ENCODE peak calls at places on chromosomes 4 and X, in nine cellular contexts. One of them, this sample, is unnamed. For H3K27me3, the result is how much of the 10 kb centered on the place peaks cover.

GRCh38 chrX:71859637-71860036 is 51.0 kb upstream of the NHSL2 start:
- DNase-seq in psoas muscle: no peak
- DNase-seq in heart right ventricle: no peak
- DNase-seq in transverse colon: no peak
- DNase-seq in lung: peak
- DNase-seq in GM12878: no peak
- DNase-seq in ovary: no peak
- DNase-seq in colonic mucosa: no peak
- DNase-seq in cardiac muscle cell: peak
- DNase-seq in this sample: no peak

GRCh38 chr4:148847544-148847943 is 405.3 kb upstream of the NR3C2 start:
- DNase-seq in psoas muscle: no peak
- DNase-seq in heart right ventricle: no peak
- DNase-seq in transverse colon: peak
- DNase-seq in lung: no peak
- DNase-seq in GM12878: no peak
- DNase-seq in ovary: no peak
- DNase-seq in colonic mucosa: peak
- DNase-seq in cardiac muscle cell: no peak
- DNase-seq in this sample: no peak

GRCh38 chr4:40546506-40546905 is 83.2 kb downstream of the RBM47 start:
- DNase-seq in psoas muscle: no peak
- DNase-seq in heart right ventricle: no peak
- DNase-seq in transverse colon: peak
- DNase-seq in lung: no peak
- DNase-seq in GM12878: no peak
- DNase-seq in ovary: no peak
- DNase-seq in colonic mucosa: peak
- DNase-seq in cardiac muscle cell: no peak
- DNase-seq in this sample: no peak

GRCh38 chrX:16665089-16665488 is 15.1 kb downstream of the S100G start:
- DNase-seq in psoas muscle: no peak
- DNase-seq in heart right ventricle: no peak
- DNase-seq in transverse colon: no peak
- DNase-seq in lung: no peak
- DNase-seq in GM12878: no peak
- DNase-seq in ovary: no peak
- DNase-seq in colonic mucosa: no peak
- DNase-seq in cardiac muscle cell: peak
- DNase-seq in this sample: no peak

GRCh38 chrX:46627044-46627443 is 53.5 kb downstream of the CHST7 start:
- DNase-seq in psoas muscle: no peak
- DNase-seq in heart right ventricle: no peak
- DNase-seq in transverse colon: no peak
- DNase-seq in lung: no peak
- DNase-seq in GM12878: no peak
- DNase-seq in ovary: peak
- DNase-seq in colonic mucosa: no peak
- DNase-seq in cardiac muscle cell: no peak
- DNase-seq in this sample: no peak

GRCh38 chrX:13128104-13128503 is 83.7 kb upstream of the FAM9C start:
- DNase-seq in psoas muscle: no peak
- DNase-seq in heart right ventricle: no peak
- DNase-seq in transverse colon: no peak
- DNase-seq in lung: no peak
- DNase-seq in GM12878: no peak
- DNase-seq in ovary: no peak
- DNase-seq in colonic mucosa: no peak
- DNase-seq in cardiac muscle cell: peak
- DNase-seq in this sample: no peak

GRCh38 chr4:159142985-159143384 is 40.1 kb downstream of the RAPGEF2 start:
- DNase-seq in psoas muscle: no peak
- DNase-seq in heart right ventricle: no peak
- DNase-seq in transverse colon: no peak
- DNase-seq in lung: no peak
- DNase-seq in GM12878: no peak
- DNase-seq in ovary: no peak
- DNase-seq in colonic mucosa: no peak
- DNase-seq in cardiac muscle cell: no peak
- DNase-seq in this sample: no peak

GRCh38 chr4:113445286-113445685 is 316.3 kb downstream of the CAMK2D start:
- DNase-seq in psoas muscle: peak
- DNase-seq in heart right ventricle: peak
- DNase-seq in transverse colon: peak
- DNase-seq in lung: peak
- DNase-seq in GM12878: no peak
- DNase-seq in ovary: peak
- DNase-seq in colonic mucosa: peak
- DNase-seq in cardiac muscle cell: peak
- DNase-seq in this sample: peak

GRCh38 chr4:121799208-121799823 is 1.8 kb upstream of the EXOSC9 start:
- DNase-seq in psoas muscle: no peak
- DNase-seq in heart right ventricle: no peak
- DNase-seq in transverse colon: no peak
- DNase-seq in lung: no peak
- DNase-seq in GM12878: no peak
- DNase-seq in ovary: no peak
- DNase-seq in colonic mucosa: no peak
- DNase-seq in cardiac muscle cell: no peak
- DNase-seq in this sample: no peak

GRCh38 chr4:44629280-44629866 is 22.1 kb downstream of the YIPF7 start:
- DNase-seq in psoas muscle: no peak
- DNase-seq in heart right ventricle: no peak
- DNase-seq in transverse colon: no peak
- DNase-seq in lung: no peak
- DNase-seq in GM12878: peak
- DNase-seq in ovary: no peak
- DNase-seq in colonic mucosa: peak
- DNase-seq in cardiac muscle cell: peak
- DNase-seq in this sample: no peak

GRCh38 chr4:114015444-114015899 is 36.0 kb upstream of the ARSJ start:
- DNase-seq in psoas muscle: no peak
- DNase-seq in heart right ventricle: no peak
- DNase-seq in transverse colon: no peak
- DNase-seq in lung: no peak
- DNase-seq in GM12878: no peak
- DNase-seq in ovary: no peak
- DNase-seq in colonic mucosa: no peak
- DNase-seq in cardiac muscle cell: peak
- DNase-seq in this sample: no peak

GRCh38 chrX:107571296-107571998 is 56.9 kb upstream of the PRPS1 start:
- DNase-seq in psoas muscle: peak
- DNase-seq in heart right ventricle: no peak
- DNase-seq in transverse colon: no peak
- DNase-seq in lung: no peak
- DNase-seq in GM12878: no peak
- DNase-seq in ovary: no peak
- DNase-seq in colonic mucosa: no peak
- DNase-seq in cardiac muscle cell: peak
- DNase-seq in this sample: no peak

GRCh38 chrX:77505227-77505626 is 58.0 kb downstream of the FGF16 start:
- DNase-seq in psoas muscle: no peak
- DNase-seq in heart right ventricle: no peak
- DNase-seq in transverse colon: no peak
- DNase-seq in lung: no peak
- DNase-seq in GM12878: no peak
- DNase-seq in ovary: no peak
- DNase-seq in colonic mucosa: no peak
- DNase-seq in cardiac muscle cell: peak
- DNase-seq in this sample: no peak

GRCh38 chr4:126890994-126891393 is 741.8 kb upstream of the INTU start:
- DNase-seq in psoas muscle: no peak
- DNase-seq in heart right ventricle: no peak
- DNase-seq in transverse colon: no peak
- DNase-seq in lung: no peak
- DNase-seq in GM12878: no peak
- DNase-seq in ovary: no peak
- DNase-seq in colonic mucosa: no peak
- DNase-seq in cardiac muscle cell: peak
- DNase-seq in this sample: no peak

GRCh38 chr4:105149771-105150170 is 3.1 kb downstream of the TET2 start:
- DNase-seq in psoas muscle: no peak
- DNase-seq in heart right ventricle: no peak
- DNase-seq in transverse colon: no peak
- DNase-seq in lung: no peak
- DNase-seq in GM12878: no peak
- DNase-seq in ovary: no peak
- DNase-seq in colonic mucosa: no peak
- DNase-seq in cardiac muscle cell: no peak
- DNase-seq in this sample: no peak

GRCh38 chr4:106268731-106269272 is 47.2 kb downstream of the TBCK start:
- DNase-seq in psoas muscle: no peak
- DNase-seq in heart right ventricle: no peak
- DNase-seq in transverse colon: no peak
- DNase-seq in lung: no peak
- DNase-seq in GM12878: no peak
- DNase-seq in ovary: no peak
- DNase-seq in colonic mucosa: no peak
- DNase-seq in cardiac muscle cell: peak
- DNase-seq in this sample: no peak

GRCh38 chrX:119391279-119391678 is 7.9 kb upstream of the SLC25A43 start:
- DNase-seq in psoas muscle: no peak
- DNase-seq in heart right ventricle: no peak
- DNase-seq in transverse colon: peak
- DNase-seq in lung: no peak
- DNase-seq in GM12878: no peak
- DNase-seq in ovary: no peak
- DNase-seq in colonic mucosa: peak
- DNase-seq in cardiac muscle cell: peak
- DNase-seq in this sample: no peak

GRCh38 chr4:38152305-38152704 is 192.1 kb downstream of the PTTG2 start:
- DNase-seq in psoas muscle: no peak
- DNase-seq in heart right ventricle: no peak
- DNase-seq in transverse colon: no peak
- DNase-seq in lung: no peak
- DNase-seq in GM12878: no peak
- DNase-seq in ovary: no peak
- DNase-seq in colonic mucosa: no peak
- DNase-seq in cardiac muscle cell: no peak
- DNase-seq in this sample: no peak

GRCh38 chrX:26203556-26203955 is 11.3 kb downstream of the MAGEB6 start:
- DNase-seq in psoas muscle: no peak
- DNase-seq in heart right ventricle: no peak
- DNase-seq in transverse colon: no peak
- DNase-seq in lung: no peak
- DNase-seq in GM12878: no peak
- DNase-seq in ovary: no peak
- DNase-seq in colonic mucosa: no peak
- DNase-seq in cardiac muscle cell: no peak
- DNase-seq in this sample: no peak

DNA sequence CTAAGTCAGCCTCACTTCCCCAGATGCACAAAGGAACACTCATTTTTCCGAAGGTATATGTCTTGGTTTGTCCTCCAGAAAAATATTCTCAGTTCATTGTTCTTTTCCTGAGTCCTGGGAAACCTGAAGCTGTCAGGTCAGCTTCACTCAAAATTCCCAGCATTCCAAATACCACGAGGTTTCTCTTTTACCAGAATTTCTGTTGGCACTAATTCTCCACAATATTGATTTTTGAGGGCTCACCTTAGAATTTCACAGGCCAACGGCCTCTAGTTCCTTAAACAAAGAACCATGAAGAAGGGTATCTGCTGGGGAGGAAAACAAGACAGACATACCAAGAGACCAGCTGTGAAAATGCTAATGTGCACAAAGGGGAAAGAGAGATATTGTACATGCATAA is 8.0 kb upstream of the MAGEB5 start:
- DNase-seq in psoas muscle: no peak
- DNase-seq in heart right ventricle: no peak
- DNase-seq in transverse colon: no peak
- DNase-seq in lung: no peak
- DNase-seq in GM12878: no peak
- DNase-seq in ovary: no peak
- DNase-seq in colonic mucosa: no peak
- DNase-seq in cardiac muscle cell: no peak
- DNase-seq in this sample: no peak
- H3K27me3 ChIP-seq in psoas muscle: under half
- H3K27me3 ChIP-seq in heart right ventricle: under half
- H3K27me3 ChIP-seq in transverse colon: under half
- H3K27me3 ChIP-seq in lung: under half
- H3K27me3 ChIP-seq in GM12878: under half
- H3K27me3 ChIP-seq in ovary: under half
- H3K27me3 ChIP-seq in colonic mucosa: under half
- H3K27me3 ChIP-seq in cardiac muscle cell: under half
- H3K27me3 ChIP-seq in this sample: under half

GRCh38 chr4:145181091-145181501 is 707 bp upstream of the OTUD4 start:
- DNase-seq in psoas muscle: no peak
- DNase-seq in heart right ventricle: no peak
- DNase-seq in transverse colon: no peak
- DNase-seq in lung: no peak
- DNase-seq in GM12878: no peak
- DNase-seq in ovary: no peak
- DNase-seq in colonic mucosa: no peak
- DNase-seq in cardiac muscle cell: no peak
- DNase-seq in this sample: no peak
- H3K4me3 ChIP-seq in psoas muscle: peak
- H3K4me3 ChIP-seq in heart right ventricle: peak
- H3K4me3 ChIP-seq in transverse colon: peak
- H3K4me3 ChIP-seq in lung: peak
- H3K4me3 ChIP-seq in GM12878: peak
- H3K4me3 ChIP-seq in ovary: peak
- H3K4me3 ChIP-seq in colonic mucosa: peak
- H3K4me3 ChIP-seq in cardiac muscle cell: peak
- H3K4me3 ChIP-seq in this sample: peak

GRCh38 chr4:55409468-55410171 is 13.9 kb downstream of the TMEM165 start:
- DNase-seq in psoas muscle: no peak
- DNase-seq in heart right ventricle: no peak
- DNase-seq in transverse colon: no peak
- DNase-seq in lung: no peak
- DNase-seq in GM12878: peak
- DNase-seq in ovary: no peak
- DNase-seq in colonic mucosa: no peak
- DNase-seq in cardiac muscle cell: peak
- DNase-seq in this sample: no peak
- TF ChIP-seq CTCF in psoas muscle: peak
- TF ChIP-seq CTCF in heart right ventricle: peak
- TF ChIP-seq CTCF in transverse colon: no peak
- TF ChIP-seq CTCF in lung: no peak
- TF ChIP-seq CTCF in GM12878: peak
- TF ChIP-seq CTCF in ovary: no peak
- TF ChIP-seq CTCF in colonic mucosa: no peak
- TF ChIP-seq CTCF in cardiac muscle cell: peak
- TF ChIP-seq CTCF in this sample: no peak

GRCh38 chr4:183008492-183008891 is 90.6 kb upstream of the WWC2 start:
- DNase-seq in psoas muscle: no peak
- DNase-seq in heart right ventricle: no peak
- DNase-seq in transverse colon: no peak
- DNase-seq in lung: no peak
- DNase-seq in GM12878: no peak
- DNase-seq in ovary: no peak
- DNase-seq in colonic mucosa: no peak
- DNase-seq in cardiac muscle cell: no peak
- DNase-seq in this sample: no peak

GRCh38 chr4:183014361-183015084 is 84.5 kb upstream of the WWC2 start:
- DNase-seq in psoas muscle: no peak
- DNase-seq in heart right ventricle: peak
- DNase-seq in transverse colon: no peak
- DNase-seq in lung: no peak
- DNase-seq in GM12878: no peak
- DNase-seq in ovary: no peak
- DNase-seq in colonic mucosa: no peak
- DNase-seq in cardiac muscle cell: peak
- DNase-seq in this sample: no peak

GRCh38 chr4:183012862-183013855 is 85.9 kb upstream of the WWC2 start:
- DNase-seq in psoas muscle: no peak
- DNase-seq in heart right ventricle: no peak
- DNase-seq in transverse colon: no peak
- DNase-seq in lung: no peak
- DNase-seq in GM12878: no peak
- DNase-seq in ovary: no peak
- DNase-seq in colonic mucosa: no peak
- DNase-seq in cardiac muscle cell: no peak
- DNase-seq in this sample: no peak

GRCh38 chr4:183011213-183011907 is 87.7 kb upstream of the WWC2 start:
- DNase-seq in psoas muscle: no peak
- DNase-seq in heart right ventricle: no peak
- DNase-seq in transverse colon: no peak
- DNase-seq in lung: no peak
- DNase-seq in GM12878: no peak
- DNase-seq in ovary: no peak
- DNase-seq in colonic mucosa: no peak
- DNase-seq in cardiac muscle cell: no peak
- DNase-seq in this sample: no peak
- H3K27me3 ChIP-seq in psoas muscle: under half
- H3K27me3 ChIP-seq in heart right ventricle: half or more
- H3K27me3 ChIP-seq in transverse colon: under half
- H3K27me3 ChIP-seq in lung: under half
- H3K27me3 ChIP-seq in GM12878: under half
- H3K27me3 ChIP-seq in ovary: under half
- H3K27me3 ChIP-seq in colonic mucosa: under half
- H3K27me3 ChIP-seq in cardiac muscle cell: under half
- H3K27me3 ChIP-seq in this sample: under half